ENCODE peak calls at places on chromosomes 12 and 14, in four cellular contexts. T is right lobe of liver, H is body of pancreas, L is lung. P is an unnamed sample.

GRCh38 chr14:49972840-49973239 is 80.0 kb downstream of the ARF6 start:
- DNase-seq in T (no peak), H (no peak), L (peak), P (peak)

GRCh38 chr12:120381752-120382419 is 12.9 kb upstream of the MSI1 start:
- DNase-seq in L (no peak), T (no peak), H (no peak), P (peak)

GRCh38 chr12:49637401-49637800 is 14.0 kb downstream of the PRPF40B start:
- DNase-seq in T (no peak), H (no peak), L (no peak), P (no peak)

GRCh38 chr14:22664261-22664660 is 20.1 kb upstream of the OR6J1 start:
- DNase-seq in H (no peak), T (no peak), L (no peak), P (no peak)

GRCh38 chr12:84817297-84817696 is 95.3 kb downstream of the SLC6A15 start:
- DNase-seq in T (no peak), L (no peak), H (no peak), P (no peak)

GRCh38 chr14:53967606-53968005 is 11.0 kb upstream of the BMP4 start:
- DNase-seq in L (no peak), H (no peak), T (no peak), P (peak)

GRCh38 chr12:113247123-113248045 is 26.1 kb downstream of the TPCN1 start:
- DNase-seq in L (no peak), T (no peak), H (no peak), P (no peak)

GRCh38 chr14:72024043-72024407 is 91.8 kb downstream of the RGS6 start:
- DNase-seq in H (peak), T (no peak), L (no peak), P (peak)

GRCh38 chr12:15856097-15856982 is 25.8 kb upstream of the STRAP start:
- DNase-seq in T (peak), L (peak), H (peak), P (peak)

GRCh38 chr14:52797653-52798052 is 6.2 kb upstream of the GNPNAT1 start:
- DNase-seq in T (no peak), L (no peak), H (no peak), P (no peak)

GRCh38 chr14:102097441-102098135 is 10.7 kb upstream of the HSP90AA1 start:
- DNase-seq in L (no peak), H (no peak), T (no peak), P (no peak)

GRCh38 chr12:26564391-26564790 is 268.6 kb downstream of the ITPR2 start:
- DNase-seq in T (no peak), L (no peak), H (no peak), P (no peak)

GRCh38 chr12:53048033-53048779 is 1.7 kb upstream of the TNS2 start:
- DNase-seq in H (peak), L (peak), T (peak), P (peak)

GRCh38 chr12:120693848-120694247 is 6.9 kb downstream of the MLEC start:
- DNase-seq in T (no peak), L (no peak), H (no peak), P (no peak)

GRCh38 chr14:50816419-50817047 is 14.4 kb downstream of the NIN start:
- DNase-seq in T (no peak), L (no peak), H (no peak), P (peak)

GRCh38 chr14:21098892-21099595 is 589 bp upstream of the ZNF219 start:
- DNase-seq in H (no peak), T (no peak), L (no peak), P (no peak)

GRCh38 chr14:21096889-21097615 is 1.4 kb downstream of the ZNF219 start:
- DNase-seq in L (no peak), T (no peak), H (no peak), P (no peak)

GRCh38 chr14:21097616-21098133 is 780 bp downstream of the ZNF219 start:
- DNase-seq in L (no peak), H (no peak), T (no peak), P (no peak)

GRCh38 chr14:21099596-21099985 is 1.1 kb upstream of the ZNF219 start:
- DNase-seq in L (no peak), T (no peak), H (no peak), P (no peak)

DNA sequence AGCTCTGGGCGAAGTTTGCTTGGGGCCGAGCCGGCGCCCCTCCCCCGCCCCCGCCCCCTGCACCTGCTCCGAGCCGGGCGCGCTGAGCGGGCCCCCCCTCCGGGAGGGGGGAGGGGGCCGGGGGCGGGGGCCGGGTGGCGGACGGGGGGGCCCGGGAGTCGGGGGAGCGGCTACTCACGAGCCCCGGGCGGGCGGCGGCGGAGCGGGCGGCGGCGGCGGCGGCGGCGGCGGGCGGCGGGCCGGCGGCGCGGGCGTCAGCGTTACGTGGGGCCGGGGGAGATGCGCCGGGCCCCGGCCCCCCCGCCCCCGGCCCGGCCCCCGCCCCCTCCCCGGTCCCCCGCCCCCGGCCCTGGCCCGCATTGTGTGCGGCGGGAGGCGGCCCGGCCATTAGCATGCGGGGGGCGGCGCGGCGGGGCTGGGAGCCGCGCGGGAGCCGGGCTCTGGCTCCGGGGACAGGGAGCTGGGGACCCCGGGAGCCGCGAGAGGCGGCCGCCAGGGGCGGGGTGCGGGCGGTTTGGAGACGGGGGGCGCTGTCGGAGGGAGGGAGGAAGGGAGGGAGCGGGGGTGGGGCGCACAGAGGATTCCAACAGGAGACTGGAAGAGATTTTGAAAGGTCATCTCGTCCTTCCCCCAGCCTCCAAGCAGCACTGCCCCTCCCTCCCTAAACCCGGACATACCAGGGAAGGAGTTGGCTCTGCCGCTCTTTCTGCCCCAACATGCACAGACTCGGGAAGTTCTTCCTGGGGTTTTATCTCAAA is at the start of gene ZNF219:
- DNase-seq in H (peak), L (peak), T (peak), P (peak)
- TF ChIP-seq CTCF in H (no peak), L (no peak), T (no peak), P (no peak)

GRCh38 chr14:66395300-66395699 is 90.9 kb upstream of the CCDC196 start:
- DNase-seq in H (no peak), T (no peak), L (no peak), P (peak)
- TF ChIP-seq CTCF in H (no peak), T (no peak), L (no peak), P (no peak)

DNA sequence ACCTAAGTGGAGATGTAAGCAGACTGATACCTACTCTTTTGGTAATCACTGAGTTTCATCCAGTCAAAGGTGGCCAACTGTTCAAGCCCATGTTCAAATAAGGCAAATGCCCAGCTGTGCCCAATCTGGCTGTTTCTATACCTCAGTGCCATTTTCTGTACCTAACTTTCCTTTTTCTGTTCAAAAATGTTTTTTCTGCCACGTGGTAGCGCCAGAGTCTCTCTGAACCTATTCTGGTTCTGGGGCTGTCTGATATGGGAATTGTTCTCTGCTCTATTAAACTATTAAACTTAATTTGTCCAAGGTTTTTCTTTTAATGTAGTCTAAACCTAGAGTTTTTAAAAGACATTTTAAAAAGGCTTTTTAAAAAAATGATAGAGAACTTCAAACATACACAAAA is 391.2 kb downstream of the NOVA1 start:
- DNase-seq in T (no peak), H (no peak), L (no peak), P (no peak)
- TF ChIP-seq CTCF in T (no peak), H (no peak), L (no peak), P (no peak)

DNA sequence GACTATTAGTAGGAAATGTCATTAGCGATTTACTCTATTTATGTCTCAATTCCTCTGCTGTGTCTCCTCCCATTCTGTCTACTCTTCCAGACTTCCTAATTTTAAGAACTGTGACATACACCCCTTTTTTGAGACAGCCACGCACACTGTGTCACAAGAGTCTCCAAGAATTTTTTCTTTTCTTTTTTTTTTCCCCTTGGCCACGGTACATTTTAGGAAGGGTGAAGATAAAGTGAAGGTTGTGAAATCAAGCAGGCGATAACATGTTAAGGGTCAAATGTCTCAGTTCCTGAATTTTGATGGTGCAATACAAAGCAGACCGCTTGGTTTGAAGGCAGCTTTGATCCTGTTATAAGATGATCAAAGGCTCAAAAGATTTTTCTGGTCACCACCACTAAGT is 4.3 kb downstream of the OLR1 start:
- DNase-seq in H (no peak), T (no peak), L (no peak), P (peak)
- TF ChIP-seq CTCF in H (no peak), T (no peak), L (no peak), P (no peak)

DNA sequence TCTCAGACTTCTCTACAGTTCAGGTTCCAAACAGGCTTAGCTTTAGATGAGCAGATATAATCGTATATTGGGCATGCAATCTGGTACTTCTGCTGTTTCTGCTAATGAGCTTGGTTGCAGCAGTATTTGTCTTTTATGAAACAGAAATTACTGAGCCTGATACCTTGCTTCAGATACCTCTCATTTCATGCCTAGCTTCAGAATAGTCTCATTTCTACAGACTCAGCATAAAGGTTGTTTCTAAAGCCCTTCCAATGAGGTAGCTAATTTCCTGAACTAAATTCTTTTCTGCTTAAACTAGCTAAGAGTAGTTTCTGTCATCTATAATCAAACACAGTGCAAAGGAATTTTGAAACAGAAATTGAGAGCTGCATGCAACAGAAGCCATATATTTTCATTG is 275.0 kb upstream of the KITLG start:
- DNase-seq in H (no peak), T (no peak), L (no peak), P (no peak)
- TF ChIP-seq CTCF in H (no peak), T (no peak), L (no peak), P (no peak)

GRCh38 chr12:71010143-71010479 is 89.6 kb upstream of the PTPRR start:
- DNase-seq in H (no peak), L (no peak), T (no peak), P (no peak)

GRCh38 chr12:71011261-71011660 is 90.7 kb upstream of the PTPRR start:
- DNase-seq in T (no peak), L (no peak), H (no peak), P (peak)

GRCh38 chr12:71018682-71019081 is 98.1 kb upstream of the PTPRR start:
- DNase-seq in L (no peak), H (no peak), T (no peak), P (no peak)

GRCh38 chr12:71009414-71010142 is 89.0 kb upstream of the PTPRR start:
- DNase-seq in H (no peak), T (no peak), L (no peak), P (no peak)

GRCh38 chr12:71014180-71014785 is 93.7 kb upstream of the PTPRR start:
- DNase-seq in H (no peak), T (no peak), L (no peak), P (peak)
- TF ChIP-seq CTCF in H (peak), T (peak), L (peak), P (peak)

DNA sequence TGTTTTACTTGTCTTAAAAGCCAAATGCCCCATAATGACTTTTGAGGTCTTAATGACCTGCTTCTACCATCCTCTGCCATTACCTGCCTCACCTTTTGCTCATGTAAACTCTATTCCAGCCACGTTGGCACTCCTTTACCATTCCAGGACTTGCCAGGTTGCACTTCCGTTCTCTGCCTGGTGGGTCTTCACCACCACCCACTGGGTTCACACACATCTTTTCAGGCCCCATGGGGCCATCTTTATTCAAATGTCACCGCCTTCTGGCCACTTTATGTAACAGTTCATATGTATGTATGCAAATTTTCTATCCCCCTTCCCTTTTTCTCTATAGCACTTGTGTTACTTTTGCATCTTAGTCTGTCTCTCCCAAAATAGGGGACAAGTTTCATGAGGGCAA is 57.7 kb downstream of the ATP2A2 start:
- DNase-seq in L (no peak), H (no peak), T (no peak), P (peak)
- TF ChIP-seq CTCF in L (no peak), H (no peak), T (no peak), P (peak)

GRCh38 chr12:56257491-56258067 is 605 bp downstream of the ANKRD52 start:
- DNase-seq in L (no peak), T (no peak), H (no peak), P (peak)

GRCh38 chr12:56257071-56257470 is 1.1 kb downstream of the ANKRD52 start:
- DNase-seq in H (no peak), T (no peak), L (no peak), P (no peak)

GRCh38 chr12:56260380-56260779 is 2.2 kb upstream of the ANKRD52 start:
- DNase-seq in H (no peak), L (no peak), T (no peak), P (no peak)

GRCh38 chr12:56258068-56258819 is at the start of gene ANKRD52:
- DNase-seq in T (peak), L (peak), H (peak), P (peak)

GRCh38 chr12:56258820-56259183 is 618 bp upstream of the ANKRD52 start:
- DNase-seq in L (no peak), T (no peak), H (no peak), P (no peak)
- TF ChIP-seq CTCF in L (no peak), T (no peak), H (no peak), P (no peak)

GRCh38 chr14:75292886-75293285 is 14.3 kb downstream of the FOS start:
- DNase-seq in L (no peak), H (peak), T (no peak), P (no peak)

GRCh38 chr14:75295061-75295461 is 16.4 kb downstream of the FOS start:
- DNase-seq in T (peak), L (peak), H (peak), P (peak)

GRCh38 chr14:75295491-75296338 is 17.1 kb downstream of the FOS start:
- DNase-seq in H (peak), T (peak), L (peak), P (peak)

GRCh38 chr14:75293920-75294648 is 15.5 kb downstream of the FOS start:
- DNase-seq in L (peak), H (peak), T (peak), P (peak)

GRCh38 chr14:75294649-75295033 is 16.0 kb downstream of the FOS start:
- DNase-seq in T (no peak), L (no peak), H (no peak), P (no peak)
- TF ChIP-seq CTCF in T (peak), L (no peak), H (no peak), P (no peak)

DNA sequence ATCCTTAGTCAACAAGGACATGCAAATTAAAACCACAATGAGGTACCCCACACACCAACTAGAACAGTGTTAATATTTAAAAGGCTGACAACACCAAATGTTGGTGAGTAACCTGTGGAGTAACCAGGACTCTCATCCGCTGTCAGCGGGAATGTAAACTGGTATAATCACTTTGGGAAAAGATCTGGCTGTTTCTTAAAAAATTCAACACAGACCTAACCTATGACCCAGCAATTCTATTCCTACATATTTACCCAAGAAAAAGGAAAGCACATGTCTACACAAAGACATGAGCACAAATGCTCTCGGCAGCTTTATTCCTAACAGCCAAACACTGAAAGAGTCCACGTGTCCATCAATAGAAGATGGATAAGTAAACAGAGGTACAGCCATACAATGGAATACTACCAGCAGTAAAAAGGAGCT is 26.6 kb downstream of the NRDE2 start:
- DNase-seq in L (no peak), T (no peak), H (no peak), P (no peak)
- TF ChIP-seq CTCF in L (no peak), T (no peak), H (no peak), P (no peak)

P was measured in MCF 10A.